ENCODE peak calls at places on chromosomes 13 and 19, in eight cellular contexts. F, Q, K, X, Z, E, D and I are unnamed samples.

GRCh38 chr19:33275933-33276619 is 26.3 kb downstream of the CEBPA start:
- DNase-seq in E (no peak), D (no peak), K (no peak), Z (no peak), Q (no peak), F (no peak), X (no peak), I (no peak)

GRCh38 chr13:51643882-51644281 is 59.6 kb downstream of the WDFY2 start:
- DNase-seq in X (peak), K (no peak), Z (peak), E (no peak), D (no peak), F (no peak), Q (no peak), I (no peak)

GRCh38 chr19:17214531-17215124 is 529 bp upstream of the USE1 start:
- DNase-seq in X (no peak), K (no peak), D (no peak), E (no peak), Q (no peak), Z (no peak), F (no peak), I (no peak)

GRCh38 chr13:39498471-39499114 is 104.4 kb downstream of the LHFPL6 start:
- DNase-seq in Q (no peak), E (no peak), F (no peak), K (no peak), Z (no peak), D (no peak), X (no peak), I (peak)

GRCh38 chr19:53808710-53809125 is 15.4 kb downstream of the NLRP12 start:
- DNase-seq in E (no peak), Z (peak), F (peak), X (peak), D (no peak), K (peak), Q (no peak), I (peak)

GRCh38 chr13:75771818-75772217 is 135.7 kb downstream of the LMO7 start:
- DNase-seq in Q (no peak), E (no peak), Z (peak), K (no peak), D (no peak), F (no peak), X (peak), I (no peak)

GRCh38 chr19:18170714-18171255 is 2.8 kb upstream of the IFI30 start:
- DNase-seq in Q (no peak), F (no peak), D (no peak), K (no peak), X (no peak), E (no peak), Z (no peak), I (no peak)

GRCh38 chr19:1854542-1855039 is 6.3 kb upstream of the REXO1 start:
- DNase-seq in E (no peak), Q (no peak), K (no peak), D (no peak), F (no peak), Z (no peak), X (no peak), I (peak)

GRCh38 chr19:53774011-53774410 is 50.1 kb downstream of the NLRP12 start:
- DNase-seq in D (no peak), K (no peak), Z (no peak), F (no peak), E (no peak), Q (no peak), X (no peak), I (peak)

GRCh38 chr19:7871280-7871529 is 3.0 kb downstream of the PRR36 start:
- DNase-seq in E (no peak), X (no peak), D (no peak), K (peak), Z (no peak), Q (no peak), F (no peak), I (no peak)

GRCh38 chr13:59538512-59538911 is 625.2 kb downstream of the DIAPH3 start:
- DNase-seq in Z (no peak), Q (no peak), E (no peak), F (no peak), X (no peak), K (no peak), D (no peak), I (no peak)

GRCh38 chr19:20612711-20613316 is 47.2 kb upstream of the ZNF737 start:
- DNase-seq in Z (no peak), X (no peak), F (no peak), Q (no peak), D (no peak), E (no peak), K (no peak), I (no peak)

GRCh38 chr13:44432595-44432994 is 59.0 kb downstream of the SERP2 start:
- DNase-seq in K (no peak), F (no peak), E (no peak), X (no peak), Q (no peak), Z (peak), D (no peak), I (no peak)

GRCh38 chr13:48775804-48776203 is 122.1 kb downstream of the CYSLTR2 start:
- DNase-seq in Q (no peak), D (no peak), K (no peak), F (no peak), Z (peak), E (no peak), X (peak), I (no peak)

GRCh38 chr13:107901230-107901629 is 314.1 kb downstream of the LIG4 start:
- DNase-seq in F (no peak), X (no peak), E (no peak), Q (no peak), D (no peak), K (no peak), Z (no peak), I (no peak)

GRCh38 chr19:4620675-4621074 is 18.6 kb upstream of the TNFAIP8L1 start:
- DNase-seq in Q (no peak), X (no peak), E (no peak), K (peak), F (no peak), Z (no peak), D (no peak), I (peak)

GRCh38 chr19:10122066-10122465 is 2.4 kb upstream of the EIF3G start:
- DNase-seq in Z (peak), E (no peak), Q (no peak), D (no peak), K (no peak), X (peak), F (no peak), I (no peak)

GRCh38 chr19:35063940-35064818 is 22.7 kb downstream of the HPN start:
- DNase-seq in Z (peak), X (peak), D (no peak), F (peak), K (no peak), E (no peak), Q (no peak), I (no peak)

GRCh38 chr13:47251771-47252170 is 354.9 kb upstream of the HTR2A start:
- DNase-seq in F (no peak), X (no peak), K (no peak), D (no peak), E (no peak), Z (no peak), Q (no peak), I (no peak)

GRCh38 chr19:970695-971094 is 13.4 kb upstream of the WDR18 start:
- DNase-seq in F (no peak), X (no peak), K (no peak), Q (no peak), D (no peak), E (no peak), Z (no peak), I (peak)

GRCh38 chr13:109494955-109495354 is 291.4 kb downstream of the IRS2 start:
- DNase-seq in F (no peak), K (no peak), Q (no peak), X (peak), E (no peak), Z (peak), D (no peak), I (no peak)

GRCh38 chr13:112779856-112780604 is 90.2 kb downstream of the ATP11A start:
- DNase-seq in D (no peak), Q (no peak), K (no peak), E (no peak), F (no peak), X (peak), Z (no peak), I (no peak)

GRCh38 chr19:3046621-3047306 is 15.5 kb downstream of the TLE5 start:
- DNase-seq in Z (peak), D (no peak), Q (no peak), K (peak), E (no peak), F (no peak), X (no peak), I (no peak)

GRCh38 chr19:34096020-34096915 is 76.0 kb upstream of the LSM14A start:
- DNase-seq in F (peak), E (no peak), K (peak), Q (no peak), Z (peak), X (peak), D (no peak), I (peak)

GRCh38 chr19:9836021-9836420 is 903 bp downstream of the PIN1 start:
- DNase-seq in D (no peak), F (no peak), Q (no peak), E (no peak), K (peak), Z (peak), X (peak), I (no peak)

GRCh38 chr13:30422056-30422914 is at the start of gene UBE2L5:
- DNase-seq in X (peak), Q (peak), E (peak), Z (peak), K (peak), F (no peak), D (peak), I (peak)

GRCh38 chr13:84940801-84941200 is 858.4 kb downstream of the SLITRK6 start:
- DNase-seq in X (no peak), E (no peak), Q (no peak), D (no peak), F (no peak), K (no peak), Z (no peak), I (no peak)

GRCh38 chr13:30113531-30113930 is 193.8 kb downstream of the KATNAL1 start:
- DNase-seq in X (no peak), F (no peak), E (no peak), D (no peak), Z (no peak), K (no peak), Q (no peak), I (no peak)

GRCh38 chr13:87889241-87889640 is 218.1 kb downstream of the SLITRK5 start:
- DNase-seq in D (no peak), X (no peak), F (no peak), Z (no peak), E (no peak), Q (no peak), K (no peak), I (no peak)

GRCh38 chr13:49110122-49110831 is 109.9 kb upstream of the MLNR start:
- DNase-seq in E (peak), F (no peak), K (peak), Z (peak), X (peak), D (peak), Q (peak), I (peak)

GRCh38 chr19:7773841-7774240 is 10.8 kb downstream of the CLEC4M start:
- DNase-seq in E (no peak), Q (no peak), D (no peak), X (no peak), Z (no peak), K (no peak), F (no peak), I (no peak)

GRCh38 chr19:811007-811434 is 10.7 kb downstream of the PLPPR3 start:
- DNase-seq in Q (no peak), E (no peak), Z (no peak), D (peak), K (no peak), X (no peak), F (no peak), I (no peak)

GRCh38 chr19:1450735-1451669 is 1.1 kb downstream of the APC2 start:
- DNase-seq in D (no peak), Q (no peak), K (no peak), F (no peak), Z (no peak), E (no peak), X (no peak), I (no peak)